ENCODE peak calls at places on chromosome 19, in four cellular contexts. J is WTC11, P is SK-N-SH, E is K562. D is an unnamed sample.

GRCh38 chr19:13968383-13968935 is 16.1 kb downstream of the DCAF15 start:
- DNase-seq in J (no peak), E (no peak), P (no peak), D (no peak)

GRCh38 chr19:6519289-6519688 is 11.5 kb upstream of the TNFSF9 start:
- DNase-seq in E (no peak), J (no peak), P (no peak), D (no peak)

GRCh38 chr19:6020166-6020967 is 42.4 kb upstream of the RANBP3 start:
- DNase-seq in E (no peak), J (no peak), P (peak), D (no peak)

GRCh38 chr19:10259162-10259905 is 7.3 kb downstream of the MRPL4 start:
- DNase-seq in P (peak), E (peak), J (peak), D (no peak)

GRCh38 chr19:3275068-3275582 is 50.7 kb downstream of the CELF5 start:
- DNase-seq in E (peak), P (no peak), J (peak), D (no peak)

GRCh38 chr19:9721861-9722260 is 46.7 kb downstream of the ZNF846 start:
- DNase-seq in P (peak), E (no peak), J (no peak), D (peak)

GRCh38 chr19:46431824-46432223 is 3.1 kb upstream of the PNMA8C start:
- DNase-seq in P (no peak), E (peak), J (peak), D (no peak)

GRCh38 chr19:15025237-15025636 is 24.0 kb upstream of the CASP14 start:
- DNase-seq in J (peak), P (peak), E (peak), D (no peak)

GRCh38 chr19:35975608-35976214 is 19.3 kb upstream of the SDHAF1 start:
- DNase-seq in P (no peak), J (peak), E (peak), D (no peak)

GRCh38 chr19:41697198-41697855 is 9.3 kb upstream of the CEACAM7 start:
- DNase-seq in E (no peak), J (no peak), P (no peak), D (no peak)

GRCh38 chr19:44708940-44709339 is 10.0 kb downstream of the CEACAM16 start:
- DNase-seq in E (no peak), J (no peak), P (no peak), D (no peak)

GRCh38 chr19:8577247-8577646 is at the start of gene MYO1F:
- DNase-seq in J (no peak), P (no peak), E (peak), D (no peak)

GRCh38 chr19:43902399-43902798 is 32.7 kb downstream of the ZNF45 start:
- DNase-seq in P (no peak), J (no peak), E (no peak), D (no peak)

GRCh38 chr19:40594657-40595077 is 6.5 kb upstream of the LTBP4 start:
- DNase-seq in P (no peak), E (peak), J (no peak), D (no peak)

GRCh38 chr19:19062454-19063182 is 1.2 kb upstream of the SLC25A42 start:
- DNase-seq in J (no peak), P (no peak), E (peak), D (no peak)
- TF ChIP-seq USF1 in J (no peak), P (no peak), E (no peak), D (no peak)

DNA sequence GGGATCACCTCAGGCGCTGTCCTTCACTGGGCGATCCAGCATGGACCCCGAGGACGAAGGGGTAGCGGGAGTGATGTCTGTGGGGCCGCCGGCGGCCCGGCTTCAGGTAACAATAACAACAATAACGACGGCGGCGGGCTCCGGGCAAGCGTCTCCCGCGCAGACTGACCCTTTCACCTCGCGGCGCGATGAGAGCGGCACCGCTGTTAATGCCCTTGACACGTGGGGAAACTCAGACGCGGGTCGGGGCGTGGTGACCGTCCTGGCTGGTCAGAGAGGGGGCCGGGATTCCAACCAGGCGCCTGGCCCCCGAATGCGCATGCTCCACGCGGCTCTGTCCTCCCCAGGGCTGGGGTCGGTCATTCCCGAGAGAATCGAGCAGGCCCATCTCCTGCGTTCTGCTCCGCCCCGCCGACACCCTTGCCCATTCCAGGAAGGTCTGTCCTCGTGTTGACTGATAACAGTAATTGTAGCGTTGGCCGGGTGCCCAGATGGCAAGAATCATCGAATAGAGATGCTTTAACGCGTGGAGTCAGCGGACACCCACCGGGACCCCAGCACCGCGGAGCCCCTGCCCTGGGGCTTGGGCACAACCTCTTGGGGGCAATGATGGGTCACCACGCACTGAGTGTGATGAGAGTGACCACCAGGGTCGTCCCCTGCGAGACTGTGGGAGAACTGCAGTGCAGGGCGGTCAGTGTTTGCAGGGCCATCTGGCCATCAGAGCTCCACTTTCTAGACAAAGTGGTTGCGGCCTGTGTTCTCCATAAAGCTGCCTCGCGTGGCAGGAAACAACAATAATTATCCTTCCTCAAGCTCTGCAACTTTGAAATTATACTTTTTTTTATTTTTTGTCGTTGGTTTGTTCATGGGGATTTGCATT is 528 bp downstream of the ZNF8 start:
- DNase-seq in J (peak), P (peak), E (peak), D (no peak)
- TF ChIP-seq USF1 in J (peak), P (no peak), E (no peak), D (no peak)

DNA sequence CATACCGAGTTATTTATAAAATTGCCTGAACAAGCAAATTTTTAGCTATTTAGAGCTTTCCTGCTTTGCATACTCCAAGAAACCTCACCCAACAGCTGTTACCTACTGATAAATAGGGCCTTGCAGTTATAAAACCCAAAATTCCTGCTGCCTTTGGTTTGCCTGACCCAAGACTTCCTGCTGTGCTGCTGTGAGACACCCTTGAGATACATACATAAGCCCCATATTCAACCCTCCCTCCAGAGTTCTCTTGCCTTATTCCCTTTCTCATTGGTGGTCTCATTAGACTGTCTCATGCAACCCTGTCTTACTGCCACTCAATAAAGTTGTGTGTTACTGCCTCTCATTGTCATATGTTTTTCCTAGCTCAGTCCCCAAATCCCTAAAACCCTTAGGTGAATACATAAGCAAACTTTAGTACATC is 677.6 kb downstream of the UQCRFS1 start:
- DNase-seq in E (peak), P (no peak), J (no peak), D (no peak)
- TF ChIP-seq USF1 in E (no peak), P (no peak), J (no peak), D (no peak)

DNA sequence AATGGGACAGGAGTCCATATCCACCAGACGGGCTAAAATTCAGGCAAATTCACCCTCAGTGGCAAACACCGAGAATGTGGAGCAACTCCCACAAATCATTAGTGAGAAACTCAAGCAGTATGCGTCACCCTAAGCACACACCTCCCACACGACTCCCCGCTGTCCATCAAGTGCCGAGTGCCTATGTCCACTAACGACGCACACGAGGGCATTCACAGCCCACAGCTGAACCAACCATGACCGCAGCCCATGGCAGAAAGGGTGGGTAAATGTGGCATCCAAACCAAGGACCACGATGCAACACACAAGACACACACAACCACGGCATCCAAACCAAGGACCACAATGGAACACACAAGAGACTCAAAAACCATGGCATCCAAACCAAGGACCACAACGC is 22.0 kb downstream of the MIER2 start:
- DNase-seq in J (no peak), P (no peak), E (no peak), D (no peak)
- TF ChIP-seq USF1 in J (no peak), P (no peak), E (no peak), D (no peak)

GRCh38 chr19:17471410-17472125 is 1.2 kb downstream of the SLC27A1 start:
- DNase-seq in P (no peak), J (no peak), E (no peak), D (no peak)

GRCh38 chr19:17479325-17479791 is 9.0 kb downstream of the SLC27A1 start:
- DNase-seq in P (no peak), J (no peak), E (no peak), D (no peak)

GRCh38 chr19:17470204-17470841 is at the start of gene SLC27A1:
- DNase-seq in E (peak), J (peak), P (peak), D (peak)

GRCh38 chr19:17473041-17473440 is 2.7 kb downstream of the SLC27A1 start:
- DNase-seq in P (no peak), J (no peak), E (no peak), D (no peak)

GRCh38 chr19:17475541-17476115 is 5.3 kb downstream of the SLC27A1 start:
- DNase-seq in E (no peak), P (no peak), J (no peak), D (no peak)
- TF ChIP-seq USF1 in E (no peak), P (no peak), J (no peak), D (no peak)

D was measured in GM12878.